ENCODE peak calls at places on chromosomes 11 and 22, in seven cellular contexts. D is activated CD4-positive, alpha-beta T cell treated with anti-CD3 and anti-CD28 coated beads for 36 hours; M is HL-60; R is cardiac fibroblast; Z is epithelial cell of esophagus; H is left ventricle myocardium inferior; G is epithelial cell of prostate. L is an unnamed sample.

GRCh38 chr11:126172596-126173038 is 38.8 kb downstream of the RPUSD4 start:
- DNase-seq in M (peak; percentile 65), R (peak; percentile 71), H (no peak), G (no peak), D (no peak), Z (no peak), L (no peak)

GRCh38 chr11:117696489-117696888 is 100.5 kb downstream of the DSCAML1 start:
- DNase-seq in R (no peak), H (no peak), G (no peak), M (no peak), Z (no peak), D (no peak), L (no peak)

GRCh38 chr22:23151827-23152226 is 6.5 kb downstream of the RAB36 start:
- DNase-seq in R (no peak), M (no peak), D (no peak), G (no peak), H (no peak), Z (no peak), L (no peak)

GRCh38 chr11:113557926-113558325 is 82.7 kb upstream of the DRD2 start:
- DNase-seq in Z (no peak), H (no peak), D (no peak), G (no peak), M (no peak), R (no peak), L (no peak)

GRCh38 chr11:96338910-96339703 is 3.9 kb downstream of the MAML2 start:
- DNase-seq in G (no peak), D (peak; percentile 57), Z (peak; percentile 87), R (peak; percentile 76), M (peak; percentile 11), H (peak; percentile 31), L (peak; percentile 36)

GRCh38 chr22:32996702-32997101 is 61.5 kb downstream of the SYN3 start:
- DNase-seq in M (no peak), R (peak; percentile 8), G (no peak), H (peak; percentile 78), D (no peak), Z (peak; percentile 96), L (no peak)

GRCh38 chr11:128625766-128626165 is 38.4 kb upstream of the ETS1 start:
- DNase-seq in H (no peak), G (no peak), Z (no peak), D (no peak), M (no peak), R (no peak), L (no peak)

GRCh38 chr11:108534274-108534882 is 36.2 kb upstream of the POGLUT3 start:
- DNase-seq in M (no peak), R (no peak), G (no peak), Z (no peak), H (no peak), D (no peak), L (no peak)

GRCh38 chr22:41302016-41302767 is 867 bp downstream of the ZC3H7B start:
- DNase-seq in H (no peak), Z (no peak), M (no peak), R (no peak), D (peak; percentile 32), G (no peak), L (no peak)

GRCh38 chr22:36977401-36977861 is 41.8 kb downstream of the TST start:
- DNase-seq in D (peak; percentile 90), G (no peak), Z (no peak), H (peak; percentile 48), R (peak; percentile 31), M (peak; percentile 53), L (peak; percentile 93)

GRCh38 chr11:12029738-12030363 is 21.4 kb upstream of the DKK3 start:
- DNase-seq in H (no peak), M (no peak), D (no peak), G (no peak), R (no peak), Z (no peak), L (no peak)

GRCh38 chr11:95089620-95090542 is at the start of gene ENDOD1:
- DNase-seq in D (peak; percentile 91), H (peak; percentile 83), G (no peak), Z (peak; percentile 90), M (peak; percentile 81), R (peak; percentile 87), L (peak; percentile 83)

GRCh38 chr11:14445542-14446530 is 53.8 kb downstream of the COPB1 start:
- DNase-seq in D (no peak), R (no peak), G (no peak), H (no peak), M (peak; percentile 16), Z (peak; percentile 66), L (no peak)

GRCh38 chr11:5928811-5929210 is 13.2 kb upstream of the OR56A3 start:
- DNase-seq in M (no peak), R (no peak), Z (no peak), D (no peak), G (no peak), H (no peak), L (no peak)

GRCh38 chr11:93737904-93738612 is 3.2 kb downstream of the TAF1D start:
- DNase-seq in H (no peak), M (no peak), Z (peak; percentile 62), G (peak; percentile 10), R (no peak), D (no peak), L (no peak)

GRCh38 chr11:45225961-45226871 is 59.9 kb downstream of the SYT13 start:
- DNase-seq in Z (no peak), H (no peak), G (no peak), M (no peak), D (no peak), R (no peak), L (no peak)

GRCh38 chr22:46547179-46547882 is 9.9 kb upstream of the CELSR1 start:
- DNase-seq in H (peak; percentile 60), Z (peak; percentile 95), G (no peak), D (no peak), R (peak; percentile 80), M (no peak), L (no peak)

GRCh38 chr22:23496445-23496833 is 83.7 kb downstream of the IGLL1 start:
- DNase-seq in G (no peak), R (no peak), Z (no peak), D (no peak), M (no peak), H (no peak), L (no peak)

GRCh38 chr11:121321614-121322243 is 29.2 kb downstream of the SC5D start:
- DNase-seq in Z (peak; percentile 60), M (peak; percentile 71), H (no peak), D (peak; percentile 65), G (no peak), R (peak; percentile 18), L (peak; percentile 67)

GRCh38 chr11:13120691-13121090 is 111.6 kb downstream of the RASSF10 start:
- DNase-seq in D (no peak), G (no peak), M (no peak), H (no peak), Z (peak; percentile 92), R (peak; percentile 27), L (no peak)

GRCh38 chr11:110430267-110431211 is 791 bp downstream of the FDX1 start:
- DNase-seq in G (no peak), Z (peak; percentile 57), H (no peak), M (peak; percentile 18), R (peak; percentile 61), D (peak; percentile 25), L (no peak)

GRCh38 chr22:25700996-25701815 is 40.8 kb upstream of the MYO18B start:
- DNase-seq in D (no peak), Z (no peak), H (peak; percentile 39), R (peak; percentile 50), M (no peak), G (no peak), L (no peak)

GRCh38 chr11:63599211-63600122 is 14.8 kb downstream of the PLAAT3 start:
- DNase-seq in R (peak; percentile 37), M (no peak), Z (peak; percentile 87), H (no peak), D (no peak), G (no peak), L (no peak)

GRCh38 chr11:35260342-35260985 is 121.5 kb downstream of the CD44 start:
- DNase-seq in R (peak; percentile 79), M (no peak), G (no peak), H (no peak), D (no peak), Z (peak; percentile 77), L (no peak)

GRCh38 chr11:116422556-116422955 is 350.2 kb downstream of the BUD13 start:
- DNase-seq in Z (no peak), D (no peak), M (no peak), R (no peak), G (no peak), H (no peak), L (no peak)

GRCh38 chr11:126115253-126115540 is 52.5 kb upstream of the CDON start:
- DNase-seq in G (no peak), H (peak; percentile 81), D (no peak), R (peak; percentile 71), M (no peak), Z (no peak), L (no peak)

GRCh38 chr11:11706022-11706421 is 84.2 kb upstream of the GALNT18 start:
- DNase-seq in Z (peak; percentile 84), D (no peak), G (peak; percentile 12), R (no peak), M (no peak), H (no peak), L (peak; percentile 56)

GRCh38 chr11:64649304-64649703 is 58.3 kb downstream of the SLC22A12 start:
- DNase-seq in D (peak; percentile 24), G (no peak), H (no peak), M (peak; percentile 43), R (peak; percentile 55), Z (peak; percentile 30), L (peak; percentile 76)

GRCh38 chr22:23522642-23523251 is 57.3 kb downstream of the IGLL1 start:
- DNase-seq in D (no peak), H (no peak), R (peak; percentile 49), M (no peak), Z (no peak), G (no peak), L (no peak)

GRCh38 chr11:17020831-17021230 is 6.6 kb upstream of the PLEKHA7 start:
- DNase-seq in M (no peak), D (no peak), Z (no peak), H (no peak), R (no peak), G (no peak), L (no peak)

GRCh38 chr11:61507962-61508824 is at the start of gene LRRC10B:
- DNase-seq in R (no peak), D (peak; percentile 73), Z (peak; percentile 25), H (no peak), G (no peak), M (peak; percentile 53), L (peak; percentile 95)

GRCh38 chr11:109423114-109423859 is 1.3 kb downstream of the C11orf87 start:
- DNase-seq in R (peak; percentile 18), M (no peak), D (no peak), Z (no peak), G (no peak), H (no peak), L (peak; percentile 44)

GRCh38 chr11:73308003-73308962 is at the start of gene ARHGEF17:
- DNase-seq in Z (peak; percentile 74), G (no peak), H (peak; percentile 78), M (peak; percentile 68), D (peak; percentile 59), R (peak; percentile 87), L (peak; percentile 89)

GRCh38 chr11:15621565-15621964 is 506.8 kb downstream of the INSC start:
- DNase-seq in R (no peak), H (no peak), M (no peak), D (no peak), Z (no peak), G (no peak), L (no peak)

L was measured in H9.